ENCODE peak calls at places on chromosomes 5 and 9, in nine cellular contexts. E is Peyer's patch, H is suprapubic skin, U is colonic mucosa, M is A673, G is keratinocyte, P is body of pancreas, W is left lung, L is adipocyte. D is an unnamed sample.

GRCh38 chr5:147427784-147428401 is 82.0 kb downstream of the DPYSL3 start:
- DNase-seq in E (no peak), H (no peak), U (no peak), M (no peak), G (no peak), P (peak; percentile 8), W (no peak), L (peak; percentile 58), D (no peak)

GRCh38 chr9:72589684-72590555 is 68.5 kb downstream of the TMC1 start:
- DNase-seq in E (no peak), H (no peak), U (no peak), M (peak; percentile 45), G (no peak), P (no peak), W (no peak), L (peak; percentile 43), D (no peak)

GRCh38 chr9:75265525-75265972 is 177.2 kb downstream of the OSTF1 start:
- DNase-seq in E (peak; percentile 78), H (no peak), U (peak; percentile 71), M (peak; percentile 67), G (no peak), P (peak; percentile 54), W (no peak), L (peak; percentile 80), D (peak; percentile 8)

GRCh38 chr5:124239572-124239971 is 506.9 kb downstream of the ZNF608 start:
- DNase-seq in E (no peak), H (no peak), U (no peak), M (no peak), G (no peak), P (no peak), W (no peak), L (no peak), D (no peak)

GRCh38 chr5:9126490-9126889 is 419.4 kb downstream of the SEMA5A start:
- DNase-seq in E (no peak), H (no peak), U (no peak), M (no peak), G (no peak), P (no peak), W (no peak), L (no peak), D (no peak)

GRCh38 chr5:176810084-176810597 is at the start of gene UNC5A:
- DNase-seq in E (no peak), H (no peak), U (peak; percentile 31), M (peak; percentile 63), G (no peak), P (no peak), W (no peak), L (peak; percentile 48), D (peak; percentile 18)

GRCh38 chr5:112917453-112918005 is 4.5 kb downstream of the REEP5 start:
- DNase-seq in E (no peak), H (no peak), U (no peak), M (peak; percentile 43), G (no peak), P (no peak), W (no peak), L (no peak), D (no peak)

GRCh38 chr9:131126059-131126426 is 657 bp downstream of the NUP214 start:
- DNase-seq in E (no peak), H (no peak), U (no peak), M (no peak), G (no peak), P (no peak), W (no peak), L (no peak), D (no peak)

GRCh38 chr9:135526089-135526729 is 5.0 kb downstream of the LCN1 start:
- DNase-seq in E (peak; percentile 31), H (peak; percentile 69), U (no peak), M (no peak), G (no peak), P (no peak), W (no peak), L (no peak), D (no peak)

GRCh38 chr9:113375057-113376023 is 1.4 kb downstream of the HDHD3 start:
- DNase-seq in E (peak; percentile 87), H (no peak), U (peak; percentile 76), M (no peak), G (no peak), P (peak; percentile 65), W (no peak), L (no peak), D (no peak)

GRCh38 chr5:77843570-77844407 is 67.7 kb upstream of the TBCA start:
- DNase-seq in E (no peak), H (no peak), U (no peak), M (no peak), G (no peak), P (no peak), W (no peak), L (peak; percentile 22), D (no peak)

GRCh38 chr5:24208540-24209141 is 436.1 kb downstream of the CDH10 start:
- DNase-seq in E (no peak), H (no peak), U (no peak), M (peak; percentile 60), G (no peak), P (no peak), W (no peak), L (no peak), D (no peak)

GRCh38 chr5:67725591-67725990 is 490.0 kb upstream of the PIK3R1 start:
- DNase-seq in E (no peak), H (no peak), U (no peak), M (no peak), G (no peak), P (no peak), W (no peak), L (peak; percentile 7), D (no peak)

GRCh38 chr5:170338933-170339779 is 41.6 kb upstream of the LCP2 start:
- DNase-seq in E (peak; percentile 83), H (no peak), U (peak; percentile 27), M (no peak), G (no peak), P (no peak), W (no peak), L (no peak), D (peak; percentile 72)

GRCh38 chr9:69086312-69086711 is 50.8 kb downstream of the FXN start:
- DNase-seq in E (no peak), H (no peak), U (no peak), M (no peak), G (no peak), P (no peak), W (no peak), L (no peak), D (no peak)

GRCh38 chr9:75063556-75064305 is 24.2 kb downstream of the NMRK1 start:
- DNase-seq in E (no peak), H (no peak), U (no peak), M (no peak), G (no peak), P (no peak), W (no peak), L (no peak), D (no peak)

GRCh38 chr9:136928591-136928990 is 15.9 kb downstream of the FBXW5 start:
- DNase-seq in E (no peak), H (no peak), U (no peak), M (no peak), G (no peak), P (no peak), W (no peak), L (no peak), D (no peak)

GRCh38 chr9:84832453-84832852 is 162.9 kb downstream of the NTRK2 start:
- DNase-seq in E (no peak), H (no peak), U (no peak), M (no peak), G (no peak), P (no peak), W (no peak), L (no peak), D (no peak)

GRCh38 chr5:43193171-43193951 is 1.3 kb downstream of the NIM1K start:
- DNase-seq in E (no peak), H (no peak), U (no peak), M (peak; percentile 86), G (peak; percentile 56), P (peak; percentile 34), W (no peak), L (peak; percentile 98), D (peak; percentile 76)

GRCh38 chr5:7910738-7911428 is 41.9 kb downstream of the MTRR start:
- DNase-seq in E (no peak), H (no peak), U (no peak), M (no peak), G (no peak), P (no peak), W (no peak), L (no peak), D (no peak)
- H3K9me3 ChIP-seq in E (peaks cover 10% of the 10 kb centered on the region), H (peaks cover 17% of the 10 kb centered on the region), U (no peaks in the 10 kb centered on the region), M (peaks cover 5% of the 10 kb centered on the region), G (no peaks in the 10 kb centered on the region), P (no peaks in the 10 kb centered on the region), W (no peaks in the 10 kb centered on the region), L (peaks cover 20% of the 10 kb centered on the region), D (peaks cover 31% of the 10 kb centered on the region)

GRCh38 chr9:742104-742503 is 99.4 kb upstream of the DMRT1 start:
- DNase-seq in E (no peak), H (no peak), U (no peak), M (no peak), G (no peak), P (no peak), W (no peak), L (no peak), D (no peak)
- H3K36me3 ChIP-seq in E (peaks cover 79% of the 10 kb centered on the region), H (peaks cover 92% of the 10 kb centered on the region), U (no peaks in the 10 kb centered on the region), M (no peaks in the 10 kb centered on the region), G (peaks cover 51% of the 10 kb centered on the region), P (no peaks in the 10 kb centered on the region), W (no peaks in the 10 kb centered on the region), L (peaks cover 99% of the 10 kb centered on the region), D (peaks cover 13% of the 10 kb centered on the region)

GRCh38 chr9:24132244-24132643 is 306.2 kb upstream of the ELAVL2 start:
- DNase-seq in E (no peak), H (no peak), U (no peak), M (no peak), G (no peak), P (no peak), W (no peak), L (no peak), D (no peak)

DNA sequence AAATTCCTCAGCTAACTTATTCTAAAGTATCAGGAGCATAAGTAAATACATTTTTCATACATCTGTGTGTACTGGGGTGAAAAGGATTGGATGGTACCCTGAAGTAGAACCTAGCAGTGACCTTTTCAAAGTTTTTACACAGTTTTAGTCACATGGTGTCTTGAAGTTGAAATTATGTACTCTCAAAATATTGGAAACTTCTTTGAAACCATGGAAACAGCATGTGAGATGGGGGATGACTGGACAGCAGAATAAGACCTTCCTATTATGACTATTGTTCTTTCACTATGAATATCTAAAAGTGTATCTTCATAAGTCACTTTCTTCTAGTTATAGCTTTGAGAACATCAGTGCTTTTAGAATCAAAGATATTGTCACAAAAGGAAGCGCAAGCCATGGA is 301.5 kb upstream of the ELAVL2 start:
- DNase-seq in E (no peak), H (no peak), U (no peak), M (no peak), G (no peak), P (no peak), W (no peak), L (no peak), D (no peak)
- H3K9me3 ChIP-seq in E (no peaks in the 10 kb centered on the region), H (peaks cover 5% of the 10 kb centered on the region), U (no peaks in the 10 kb centered on the region), M (no peaks in the 10 kb centered on the region), G (no peaks in the 10 kb centered on the region), P (no peaks in the 10 kb centered on the region), W (no peaks in the 10 kb centered on the region), L (no peaks in the 10 kb centered on the region), D (peaks cover 3% of the 10 kb centered on the region)

DNA sequence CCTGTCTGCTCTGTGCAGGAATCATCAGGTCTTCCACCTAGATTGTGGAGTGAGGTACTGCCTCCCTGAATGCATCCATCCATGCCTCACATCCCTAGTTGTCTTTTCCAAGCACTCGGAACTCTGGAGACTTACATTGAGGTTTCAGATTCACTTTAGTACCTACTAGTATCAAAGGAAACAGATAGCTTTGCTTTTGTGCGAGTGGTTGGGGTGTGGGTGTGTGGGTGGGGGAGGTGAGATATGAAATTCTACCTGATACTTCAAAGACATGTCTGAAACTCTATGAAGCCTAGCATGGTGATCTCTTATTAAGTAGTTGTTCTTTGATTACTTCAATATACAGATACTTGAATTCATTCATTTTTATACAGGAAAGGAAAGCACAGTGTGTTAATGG is 64.4 kb downstream of the MCCC2 start:
- DNase-seq in E (no peak), H (no peak), U (no peak), M (no peak), G (no peak), P (no peak), W (no peak), L (no peak), D (peak; percentile 66)
- H3K36me3 ChIP-seq in E (peaks cover 59% of the 10 kb centered on the region), H (peaks cover 64% of the 10 kb centered on the region), U (no peaks in the 10 kb centered on the region), M (peaks cover 6% of the 10 kb centered on the region), G (peaks cover 9% of the 10 kb centered on the region), P (no peaks in the 10 kb centered on the region), W (no peaks in the 10 kb centered on the region), L (peaks cover 78% of the 10 kb centered on the region), D (peaks cover 70% of the 10 kb centered on the region)

D was measured in CD4-positive, CD25-positive, alpha-beta regulatory T cell.